ENCODE peak calls at places on chromosome 20, in seven cellular contexts. I, Q, G, J, K, T and N are unnamed samples.

GRCh38 chr20:33419140-33419974 is 18.0 kb upstream of the CDK5RAP1 start:
- DNase-seq in I (no peak), Q (peak; percentile 74), G (peak; percentile 71), J (no peak), K (peak; percentile 90), T (no peak), N (no peak)

GRCh38 chr20:57991211-57991841 is 237.1 kb downstream of the ANKRD60 start:
- DNase-seq in I (peak; percentile 88), Q (no peak), G (no peak), J (no peak), K (no peak), T (no peak), N (no peak)

GRCh38 chr20:45905505-45906079 is 6.4 kb downstream of the PLTP start:
- DNase-seq in I (peak; percentile 87), Q (peak; percentile 57), G (no peak), J (no peak), K (no peak), T (no peak), N (no peak)

GRCh38 chr20:56630086-56630493 is 984 bp downstream of the TFAP2C start:
- DNase-seq in I (peak; percentile 75), Q (peak; percentile 28), G (peak; percentile 29), J (peak; percentile 94), K (peak; percentile 84), T (no peak), N (no peak)

GRCh38 chr20:37925265-37926165 is 22.6 kb downstream of the VSTM2L start:
- DNase-seq in I (no peak), Q (no peak), G (no peak), J (peak; percentile 40), K (no peak), T (no peak), N (no peak)

GRCh38 chr20:4910951-4911350 is 90.4 kb downstream of the SLC23A2 start:
- DNase-seq in I (no peak), Q (no peak), G (no peak), J (no peak), K (no peak), T (no peak), N (no peak)

GRCh38 chr20:62888910-62889309 is 27.3 kb upstream of the TCFL5 start:
- DNase-seq in I (no peak), Q (no peak), G (no peak), J (no peak), K (no peak), T (no peak), N (no peak)

GRCh38 chr20:62198496-62198895 is 15.7 kb downstream of the MTG2 start:
- DNase-seq in I (no peak), Q (no peak), G (no peak), J (no peak), K (no peak), T (no peak), N (no peak)

GRCh38 chr20:31638816-31639215 is 1.1 kb downstream of the COX4I2 start:
- DNase-seq in I (no peak), Q (no peak), G (no peak), J (no peak), K (no peak), T (no peak), N (no peak)

GRCh38 chr20:3107464-3108025 is 23.0 kb upstream of the AVP start:
- DNase-seq in I (no peak), Q (no peak), G (no peak), J (no peak), K (no peak), T (no peak), N (no peak)

GRCh38 chr20:49187330-49188100 is 619 bp downstream of the STAU1 start:
- DNase-seq in I (no peak), Q (no peak), G (no peak), J (peak; percentile 68), K (peak; percentile 38), T (no peak), N (no peak)

GRCh38 chr20:63394069-63394468 is 32.9 kb upstream of the CHRNA4 start:
- DNase-seq in I (no peak), Q (peak; percentile 2), G (no peak), J (peak; percentile 70), K (no peak), T (no peak), N (no peak)

GRCh38 chr20:62614961-62615680 is 27.2 kb upstream of the SLCO4A1 start:
- DNase-seq in I (no peak), Q (no peak), G (no peak), J (no peak), K (no peak), T (no peak), N (no peak)

GRCh38 chr20:23636182-23636907 is 1.4 kb downstream of the CST3 start:
- DNase-seq in I (no peak), Q (no peak), G (no peak), J (no peak), K (no peak), T (no peak), N (no peak)

GRCh38 chr20:64049887-64050260 is 435 bp upstream of the SOX18 start:
- DNase-seq in I (no peak), Q (no peak), G (no peak), J (no peak), K (no peak), T (no peak), N (no peak)

GRCh38 chr20:47540443-47541354 is 39.0 kb downstream of the NCOA3 start:
- DNase-seq in I (no peak), Q (no peak), G (no peak), J (no peak), K (no peak), T (no peak), N (no peak)

GRCh38 chr20:1876975-1877603 is 18.1 kb upstream of the SIRPA start:
- DNase-seq in I (peak; percentile 28), Q (peak; percentile 46), G (no peak), J (peak; percentile 83), K (peak; percentile 50), T (no peak), N (no peak)

GRCh38 chr20:37564388-37565133 is 36.9 kb upstream of the BLCAP start:
- DNase-seq in I (no peak), Q (peak; percentile 18), G (peak; percentile 72), J (peak; percentile 91), K (peak; percentile 80), T (peak; percentile 29), N (peak; percentile 58)

GRCh38 chr20:57170343-57170742 is 96.1 kb downstream of the BMP7 start:
- DNase-seq in I (no peak), Q (no peak), G (no peak), J (no peak), K (no peak), T (no peak), N (no peak)

GRCh38 chr20:39853664-39854063 is 835.4 kb downstream of the MAFB start:
- DNase-seq in I (peak; percentile 15), Q (peak; percentile 44), G (no peak), J (peak; percentile 46), K (no peak), T (no peak), N (no peak)

GRCh38 chr20:51586005-51586440 is 43.5 kb upstream of the NFATC2 start:
- DNase-seq in I (peak; percentile 55), Q (peak; percentile 68), G (no peak), J (no peak), K (no peak), T (no peak), N (no peak)

GRCh38 chr20:62246872-62247652 is 8.7 kb downstream of the OSBPL2 start:
- DNase-seq in I (no peak), Q (no peak), G (no peak), J (no peak), K (peak; percentile 67), T (no peak), N (no peak)

GRCh38 chr20:8601542-8601912 is 467.4 kb upstream of the PLCB4 start:
- DNase-seq in I (no peak), Q (no peak), G (no peak), J (no peak), K (no peak), T (no peak), N (no peak)

GRCh38 chr20:11376998-11377397 is 540.7 kb upstream of the BTBD3 start:
- DNase-seq in I (no peak), Q (peak; percentile 28), G (no peak), J (no peak), K (no peak), T (no peak), N (no peak)

GRCh38 chr20:34546751-34547181 is 11.8 kb upstream of the MAP1LC3A start:
- DNase-seq in I (no peak), Q (no peak), G (no peak), J (no peak), K (no peak), T (no peak), N (no peak)

GRCh38 chr20:10857362-10858070 is 183.7 kb upstream of the JAG1 start:
- DNase-seq in I (no peak), Q (peak; percentile 97), G (no peak), J (no peak), K (no peak), T (no peak), N (no peak)

GRCh38 chr20:62616728-62617621 is 25.3 kb upstream of the SLCO4A1 start:
- DNase-seq in I (peak; percentile 37), Q (peak; percentile 70), G (peak; percentile 90), J (peak; percentile 86), K (peak; percentile 85), T (peak; percentile 56), N (peak; percentile 73)

GRCh38 chr20:10721112-10721896 is 47.5 kb upstream of the JAG1 start:
- DNase-seq in I (no peak), Q (no peak), G (no peak), J (no peak), K (no peak), T (no peak), N (no peak)

GRCh38 chr20:52994184-52994970 is 22.2 kb downstream of the TSHZ2 start:
- DNase-seq in I (no peak), Q (no peak), G (peak; percentile 48), J (no peak), K (no peak), T (no peak), N (no peak)

GRCh38 chr20:60009826-60010616 is 51.8 kb downstream of the CDH26 start:
- DNase-seq in I (no peak), Q (no peak), G (no peak), J (peak; percentile 57), K (peak; percentile 40), T (no peak), N (no peak)